ENCODE peak calls at places on chromosomes 16 and 17, in seven cellular contexts. M is IMR-90, K is mesenchymal stem cell, Q is trophoblast cell, B is mesendoderm, T is H1, I is neuronal stem cell. O is an unnamed sample.

GRCh38 chr16:50666658-50667496 is 14.2 kb downstream of the SNX20 start:
- DNase-seq in M (no peak), K (no peak), Q (no peak), B (no peak), T (no peak), I (no peak), O (peak; percentile 69)

GRCh38 chr17:17877548-17878358 is 41.0 kb upstream of the SREBF1 start:
- DNase-seq in M (peak; percentile 90), K (peak; percentile 82), Q (no peak), B (peak; percentile 58), T (no peak), I (peak; percentile 63), O (peak; percentile 75)

GRCh38 chr17:82495844-82496528 is 23.5 kb upstream of the FOXK2 start:
- DNase-seq in M (no peak), K (no peak), Q (peak; percentile 22), B (peak; percentile 68), T (peak; percentile 64), I (no peak), O (peak; percentile 97)

GRCh38 chr16:51224317-51224716 is 73.2 kb upstream of the SALL1 start:
- DNase-seq in M (no peak), K (no peak), Q (no peak), B (no peak), T (no peak), I (no peak), O (no peak)

GRCh38 chr17:17235212-17236174 is 1.5 kb downstream of the FLCN start:
- DNase-seq in M (peak; percentile 44), K (peak; percentile 49), Q (peak; percentile 73), B (no peak), T (no peak), I (no peak), O (no peak)

GRCh38 chr16:371729-372521 is 1.6 kb upstream of the MRPL28 start:
- DNase-seq in M (no peak), K (no peak), Q (peak; percentile 89), B (no peak), T (peak; percentile 47), I (no peak), O (no peak)

GRCh38 chr17:42850964-42851363 is at the start of gene AOC3:
- DNase-seq in M (no peak), K (no peak), Q (no peak), B (no peak), T (no peak), I (no peak), O (no peak)

GRCh38 chr17:40316571-40317344 is 7.8 kb downstream of the RARA start:
- DNase-seq in M (peak; percentile 75), K (peak; percentile 86), Q (peak; percentile 56), B (peak; percentile 85), T (peak; percentile 74), I (no peak), O (peak; percentile 79)

GRCh38 chr16:80176114-80176513 is 364.7 kb upstream of the DYNLRB2 start:
- DNase-seq in M (no peak), K (no peak), Q (no peak), B (no peak), T (no peak), I (no peak), O (no peak)

GRCh38 chr16:4327782-4328579 is 12.1 kb downstream of the GLIS2 start:
- DNase-seq in M (peak; percentile 69), K (peak; percentile 90), Q (no peak), B (peak; percentile 94), T (peak; percentile 84), I (peak; percentile 75), O (peak; percentile 88)

GRCh38 chr16:81645303-81645702 is 133.8 kb upstream of the PLCG2 start:
- DNase-seq in M (peak; percentile 85), K (peak; percentile 95), Q (peak; percentile 81), B (peak; percentile 85), T (no peak), I (no peak), O (peak; percentile 51)

GRCh38 chr16:11562941-11563340 is 23.8 kb downstream of the LITAF start:
- DNase-seq in M (no peak), K (no peak), Q (no peak), B (no peak), T (no peak), I (no peak), O (no peak)

GRCh38 chr17:1095853-1096675 is 83.7 kb downstream of the ABR start:
- DNase-seq in M (no peak), K (no peak), Q (no peak), B (no peak), T (no peak), I (no peak), O (no peak)

GRCh38 chr17:79888009-79888540 is 48.8 kb upstream of the CBX4 start:
- DNase-seq in M (no peak), K (no peak), Q (no peak), B (no peak), T (no peak), I (no peak), O (no peak)

GRCh38 chr17:142102-142661 is 4.8 kb downstream of the SCGB1C2 start:
- DNase-seq in M (peak; percentile 9), K (peak; percentile 59), Q (no peak), B (peak; percentile 64), T (no peak), I (no peak), O (no peak)

GRCh38 chr17:5237541-5238016 is 2.9 kb upstream of the SCIMP start:
- DNase-seq in M (peak; percentile 50), K (peak; percentile 46), Q (peak; percentile 83), B (peak; percentile 88), T (peak; percentile 86), I (peak; percentile 37), O (peak; percentile 90)

GRCh38 chr16:5427571-5427970 is 330.0 kb upstream of the EEF2KMT start:
- DNase-seq in M (no peak), K (no peak), Q (no peak), B (no peak), T (no peak), I (no peak), O (no peak)

GRCh38 chr17:51189628-51190027 is 23.4 kb downstream of the NME2 start:
- DNase-seq in M (peak; percentile 29), K (peak; percentile 15), Q (no peak), B (no peak), T (no peak), I (no peak), O (no peak)

GRCh38 chr17:78826836-78827509 is 13.6 kb downstream of the USP36 start:
- DNase-seq in M (no peak), K (no peak), Q (peak; percentile 44), B (no peak), T (no peak), I (no peak), O (no peak)

GRCh38 chr16:57084996-57085395 is 7.4 kb upstream of the CPNE2 start:
- DNase-seq in M (no peak), K (no peak), Q (no peak), B (no peak), T (no peak), I (no peak), O (no peak)

GRCh38 chr17:21029032-21029431 is 13.8 kb downstream of the USP22 start:
- DNase-seq in M (peak; percentile 84), K (peak; percentile 90), Q (peak; percentile 22), B (no peak), T (no peak), I (no peak), O (no peak)

GRCh38 chr16:73002836-73003235 is 45.1 kb downstream of the ZFHX3 start:
- DNase-seq in M (peak; percentile 74), K (peak; percentile 15), Q (no peak), B (no peak), T (no peak), I (no peak), O (no peak)

GRCh38 chr16:17638134-17638533 is 167.4 kb upstream of the XYLT1 start:
- DNase-seq in M (no peak), K (no peak), Q (no peak), B (no peak), T (no peak), I (no peak), O (no peak)

GRCh38 chr16:17633146-17633966 is 162.6 kb upstream of the XYLT1 start:
- DNase-seq in M (no peak), K (no peak), Q (peak; percentile 55), B (no peak), T (no peak), I (no peak), O (no peak)

GRCh38 chr16:17629936-17630335 is 159.2 kb upstream of the XYLT1 start:
- DNase-seq in M (no peak), K (no peak), Q (no peak), B (no peak), T (no peak), I (no peak), O (no peak)

GRCh38 chr16:17635183-17635582 is 164.4 kb upstream of the XYLT1 start:
- DNase-seq in M (no peak), K (no peak), Q (no peak), B (no peak), T (no peak), I (no peak), O (no peak)
- H3K18ac ChIP-seq in M (no peak overlapping the region), K (no peak overlapping the region), Q (no peak overlapping the region), B (no peak overlapping the region), T (no peak overlapping the region), I (no peak overlapping the region), O (no peak overlapping the region)

DNA sequence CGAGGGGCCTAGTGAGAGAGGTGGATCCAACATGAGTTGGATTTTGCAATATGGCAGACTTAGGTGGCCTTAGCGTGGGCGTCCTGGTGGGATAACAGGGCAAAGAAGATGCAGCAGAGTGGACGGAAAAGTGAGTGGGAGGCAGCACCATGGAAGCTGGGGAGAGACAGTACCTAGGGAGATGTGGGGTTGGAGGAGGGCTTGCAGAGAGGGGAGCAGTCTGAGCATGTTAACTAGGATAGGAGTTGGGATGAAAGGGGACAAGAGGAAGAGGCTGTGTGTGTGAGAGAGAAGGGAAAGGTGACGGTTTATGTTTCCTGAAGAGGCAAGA is 120.1 kb downstream of the NTN1 start:
- DNase-seq in M (no peak), K (no peak), Q (no peak), B (no peak), T (no peak), I (no peak), O (no peak)
- H3K18ac ChIP-seq in M (no peak overlapping the region), K (no peak overlapping the region), Q (no peak overlapping the region), B (no peak overlapping the region), T (no peak overlapping the region), I (peak overlapping the region; percentile 83), O (no peak overlapping the region)

DNA sequence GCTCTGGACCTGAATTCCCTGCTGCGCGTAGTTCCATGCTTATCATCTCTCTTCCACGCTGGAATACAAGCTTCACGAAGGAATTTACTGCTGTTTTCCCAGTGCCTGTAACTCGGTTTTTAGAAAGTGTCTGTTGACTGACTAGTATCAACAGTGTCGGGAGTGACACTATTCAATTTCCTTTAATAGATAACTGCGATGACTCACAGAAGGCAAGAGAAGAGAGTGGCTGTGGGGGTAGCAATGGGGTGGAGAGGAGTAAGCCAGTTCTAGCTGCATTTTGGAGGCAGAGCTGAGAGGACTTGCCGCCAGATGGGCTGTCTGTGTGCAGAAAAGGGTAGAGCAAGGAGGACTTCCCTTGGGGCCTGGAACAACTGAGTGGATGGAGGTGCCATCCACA is 25.2 kb downstream of the B4GALNT2 start:
- DNase-seq in M (peak; percentile 19), K (peak; percentile 65), Q (no peak), B (peak; percentile 40), T (no peak), I (no peak), O (no peak)
- H3K18ac ChIP-seq in M (no peak overlapping the region), K (no peak overlapping the region), Q (no peak overlapping the region), B (no peak overlapping the region), T (no peak overlapping the region), I (no peak overlapping the region), O (no peak overlapping the region)

GRCh38 chr17:58997756-58998553 is 108.7 kb downstream of the TRIM37 start:
- DNase-seq in M (peak; percentile 40), K (peak; percentile 26), Q (no peak), B (no peak), T (no peak), I (no peak), O (no peak)
- H3K18ac ChIP-seq in M (peak overlapping the region; percentile 66), K (no peak overlapping the region), Q (no peak overlapping the region), B (no peak overlapping the region), T (no peak overlapping the region), I (no peak overlapping the region), O (no peak overlapping the region)

O was measured in H9.